ENCODE peak calls at places on chromosomes 2 and 18, in eight cellular contexts. J, M, I, U, G, D, X and V are unnamed samples.
A peak's percentile ranks its signal among the peaks of the same experiment; 100 is the strongest.

GRCh38 chr2:241893265-241893664 is 23.7 kb downstream of the RTP5 start:
- DNase-seq in X (no peak), I (no peak), D (no peak), U (no peak), J (no peak), G (no peak), M (no peak), V (no peak)

GRCh38 chr2:223117533-223117932 is 65.5 kb downstream of the KCNE4 start:
- DNase-seq in X (no peak), M (no peak), J (no peak), D (no peak), U (no peak), G (no peak), I (no peak), V (no peak)

GRCh38 chr2:211982162-211982561 is 556.4 kb downstream of the ERBB4 start:
- DNase-seq in D (no peak), M (no peak), X (no peak), J (no peak), G (no peak), U (no peak), I (peak; percentile 10), V (peak; percentile 6)

GRCh38 chr18:61824733-61825363 is 68.0 kb downstream of the RNF152 start:
- DNase-seq in G (peak; percentile 10), D (no peak), M (no peak), U (no peak), J (no peak), X (no peak), I (peak; percentile 12), V (no peak)

GRCh38 chr2:163401481-163401880 is 334.3 kb downstream of the FIGN start:
- DNase-seq in G (peak; percentile 57), D (no peak), M (no peak), I (peak; percentile 78), U (peak; percentile 27), J (no peak), X (peak; percentile 2), V (peak; percentile 40)

GRCh38 chr2:215363039-215363438 is 51.2 kb downstream of the ATIC start:
- DNase-seq in U (no peak), J (no peak), D (peak; percentile 1), I (peak; percentile 27), G (no peak), M (no peak), X (no peak), V (no peak)

GRCh38 chr2:6254446-6254845 is 562.3 kb downstream of the SOX11 start:
- DNase-seq in X (no peak), U (no peak), D (no peak), J (no peak), I (no peak), G (no peak), M (no peak), V (no peak)

GRCh38 chr2:128879161-128879560 is 560.5 kb upstream of the HS6ST1 start:
- DNase-seq in U (no peak), J (no peak), M (no peak), G (no peak), I (no peak), X (no peak), D (no peak), V (no peak)

GRCh38 chr2:11598228-11598731 is 64.4 kb downstream of the GREB1 start:
- DNase-seq in J (no peak), M (peak; percentile 17), D (no peak), G (no peak), X (no peak), I (no peak), U (no peak), V (no peak)

GRCh38 chr2:49225126-49225525 is 70.8 kb upstream of the FSHR start:
- DNase-seq in J (no peak), G (no peak), D (no peak), U (no peak), I (peak; percentile 14), X (no peak), M (no peak), V (peak; percentile 57)

GRCh38 chr2:13193900-13194299 is 477.2 kb downstream of the TRIB2 start:
- DNase-seq in U (no peak), I (peak; percentile 48), G (peak; percentile 40), M (peak; percentile 49), X (peak; percentile 2), J (no peak), D (no peak), V (peak; percentile 31)

GRCh38 chr18:38551881-38552280 is 986.3 kb upstream of the CELF4 start:
- DNase-seq in J (no peak), M (no peak), U (no peak), I (no peak), D (no peak), X (no peak), G (peak; percentile 85), V (no peak)

GRCh38 chr18:686339-687111 is 25.9 kb downstream of the ENOSF1 start:
- DNase-seq in G (no peak), U (no peak), M (peak; percentile 31), I (no peak), J (no peak), D (no peak), X (no peak), V (no peak)

GRCh38 chr2:85601771-85602475 is 575 bp downstream of the TMEM150A start:
- DNase-seq in U (peak; percentile 55), G (peak; percentile 55), M (no peak), I (peak; percentile 37), D (peak; percentile 60), J (no peak), X (peak; percentile 79), V (no peak)

GRCh38 chr18:74654637-74655036 is 57.0 kb downstream of the ZNF407 start:
- DNase-seq in G (peak; percentile 18), U (no peak), M (peak; percentile 12), J (no peak), D (peak; percentile 2), I (peak; percentile 56), X (peak; percentile 15), V (peak; percentile 19)

GRCh38 chr2:188050716-188051115 is 241.0 kb upstream of the GULP1 start:
- DNase-seq in X (peak; percentile 20), D (no peak), I (peak; percentile 20), J (no peak), U (no peak), M (no peak), G (no peak), V (no peak)